ENCODE peak calls at places on chromosomes 12 and 14, in ten cellular contexts. C is GM12878, P is body of pancreas, G is transverse colon, U is heart left ventricle, Z is prostate gland, D is IMR-90, L is esophagus muscularis mucosa, R is testis, X is ovary. M is an unnamed sample.
A peak's percentile ranks its signal among the peaks of the same experiment; 100 is the strongest.

GRCh38 chr12:112163056-112163455 is 37.7 kb downstream of the TRAFD1 start:
- DNase-seq in X (no peak), D (no peak), C (no peak), U (no peak), Z (no peak), R (no peak), G (no peak), P (no peak), L (no peak), M (no peak)

GRCh38 chr12:109188108-109188712 is 71.8 kb downstream of the ACACB start:
- DNase-seq in R (no peak), Z (no peak), C (no peak), U (no peak), G (no peak), P (no peak), X (no peak), L (no peak), D (no peak), M (no peak)

GRCh38 chr14:38207830-38208815 is at the start of gene SSTR1:
- DNase-seq in D (no peak), L (no peak), G (peak; percentile 89), P (peak; percentile 93), C (no peak), R (peak; percentile 13), X (no peak), Z (no peak), U (no peak), M (no peak)

GRCh38 chr14:37870170-37870569 is 274.7 kb downstream of the TTC6 start:
- DNase-seq in P (no peak), U (no peak), L (no peak), C (no peak), X (no peak), Z (no peak), D (no peak), G (no peak), R (no peak), M (no peak)

GRCh38 chr14:39500253-39500652 is 68.0 kb upstream of the FBXO33 start:
- DNase-seq in R (no peak), G (no peak), Z (no peak), U (no peak), P (no peak), L (no peak), X (no peak), C (no peak), D (no peak), M (no peak)

GRCh38 chr14:90599748-90600507 is 203.1 kb downstream of the CALM1 start:
- DNase-seq in Z (peak; percentile 26), U (no peak), L (no peak), R (peak; percentile 57), C (no peak), G (no peak), D (peak; percentile 46), X (no peak), P (no peak), M (no peak)

GRCh38 chr12:114631242-114631641 is 52.7 kb downstream of the TBX3 start:
- DNase-seq in R (no peak), C (no peak), L (no peak), Z (no peak), P (no peak), U (no peak), D (no peak), G (no peak), X (no peak), M (no peak)

GRCh38 chr14:73744175-73744867 is 30.1 kb upstream of the PNMA1 start:
- DNase-seq in D (no peak), R (no peak), P (no peak), X (no peak), Z (no peak), G (peak; percentile 44), C (no peak), L (no peak), U (no peak), M (no peak)

GRCh38 chr14:64061706-64062105 is 208.9 kb downstream of the SYNE2 start:
- DNase-seq in X (no peak), G (no peak), L (no peak), R (no peak), C (no peak), Z (no peak), U (no peak), D (no peak), P (no peak), M (no peak)

GRCh38 chr12:106342397-106343212 is 14.9 kb upstream of the POLR3B start:
- DNase-seq in X (peak; percentile 90), L (no peak), U (peak; percentile 89), C (no peak), P (peak; percentile 64), R (peak; percentile 91), G (peak; percentile 54), D (peak; percentile 75), Z (peak; percentile 56), M (peak; percentile 87)

GRCh38 chr12:16189849-16190248 is 87.6 kb downstream of the SLC15A5 start:
- DNase-seq in U (no peak), L (no peak), D (peak; percentile 28), X (no peak), R (no peak), G (no peak), Z (no peak), P (no peak), C (no peak), M (no peak)

GRCh38 chr14:94685166-94685581 is 73.0 kb downstream of the SERPINA3 start:
- DNase-seq in Z (no peak), D (no peak), R (no peak), C (no peak), U (no peak), X (no peak), L (no peak), G (no peak), P (no peak), M (no peak)

GRCh38 chr12:115660211-115660805 is 617.2 kb downstream of the MED13L start:
- DNase-seq in D (no peak), U (peak; percentile 39), R (peak; percentile 30), Z (no peak), X (no peak), L (no peak), P (no peak), C (no peak), G (peak; percentile 71), M (no peak)

GRCh38 chr12:52721838-52722470 is 18.6 kb upstream of the KRT77 start:
- DNase-seq in L (no peak), P (no peak), R (no peak), U (no peak), D (no peak), C (no peak), Z (no peak), X (no peak), G (no peak), M (no peak)

GRCh38 chr12:3537916-3538690 is 47.1 kb downstream of the PRMT8 start:
- DNase-seq in L (peak; percentile 86), G (no peak), C (no peak), Z (no peak), P (no peak), D (no peak), R (no peak), U (no peak), X (no peak), M (no peak)

GRCh38 chr12:20040844-20041243 is 327.5 kb upstream of the PDE3A start:
- DNase-seq in U (peak; percentile 66), X (no peak), P (peak; percentile 10), R (no peak), C (no peak), D (no peak), G (no peak), Z (no peak), L (no peak), M (no peak)

GRCh38 chr14:35046751-35047536 is 872 bp downstream of the FAM177A1 start:
- DNase-seq in Z (peak; percentile 51), D (peak; percentile 4), L (peak; percentile 92), C (no peak), U (no peak), G (peak; percentile 77), X (no peak), R (peak; percentile 56), P (peak; percentile 61), M (no peak)

GRCh38 chr14:93971635-93972027 is 4.7 kb downstream of the ASB2 start:
- DNase-seq in R (no peak), C (no peak), G (no peak), X (no peak), D (no peak), Z (no peak), P (no peak), U (no peak), L (no peak), M (no peak)

GRCh38 chr12:13079440-13079906 is 24.0 kb downstream of the GSG1 start:
- DNase-seq in X (no peak), P (no peak), L (no peak), D (no peak), G (no peak), U (no peak), R (no peak), Z (no peak), C (no peak), M (no peak)

GRCh38 chr14:20387577-20387976 is 25.7 kb downstream of the TEP1 start:
- DNase-seq in Z (no peak), D (no peak), R (no peak), C (no peak), P (no peak), U (no peak), X (no peak), L (no peak), G (no peak), M (no peak)
- H3K36me3 ChIP-seq in Z (peaks cover 57% of the 10 kb centered on the region), D (peaks cover 69% of the 10 kb centered on the region), R (no peaks in the 10 kb centered on the region), C (peaks cover 31% of the 10 kb centered on the region), P (peaks cover 5% of the 10 kb centered on the region), U (peaks cover 68% of the 10 kb centered on the region), X (peaks cover 4% of the 10 kb centered on the region), L (peaks cover 98% of the 10 kb centered on the region), G (no peaks in the 10 kb centered on the region), M (no peaks in the 10 kb centered on the region)

GRCh38 chr12:10364839-10365681 is 24.8 kb downstream of the KLRK1 start:
- DNase-seq in R (peak; percentile 79), G (peak; percentile 71), D (peak; percentile 84), X (peak; percentile 76), U (peak; percentile 73), P (peak; percentile 79), C (peak; percentile 53), L (no peak), Z (peak; percentile 72), M (peak; percentile 61)
- TF ChIP-seq POLR2A in R (no peak), G (peak; percentile 17), D (no peak), X (peak; percentile 7), U (no peak), P (no peak), C (no peak), L (no peak), Z (no peak), M (no peak)

DNA sequence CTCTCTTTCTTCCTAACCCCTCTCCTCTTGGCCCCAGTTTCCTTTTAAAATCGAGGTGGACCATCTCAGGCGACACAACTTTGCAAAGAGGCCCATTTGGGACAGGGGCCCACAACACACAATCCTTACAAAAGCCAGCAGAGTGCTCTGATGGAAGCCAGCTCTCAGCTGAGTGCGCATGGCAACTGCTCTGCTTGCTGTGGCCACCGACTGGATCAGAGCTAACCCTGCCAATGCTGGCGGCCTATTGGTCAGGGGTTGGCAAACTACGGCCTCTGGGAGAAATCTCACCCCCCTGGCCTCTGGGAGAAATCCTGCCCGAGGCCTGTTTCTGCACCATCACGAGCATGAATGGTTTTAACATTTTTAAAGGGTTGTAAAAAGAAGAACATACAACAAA is 55.0 kb downstream of the AMN start:
- DNase-seq in P (no peak), C (no peak), Z (peak; percentile 34), U (no peak), X (no peak), R (no peak), L (no peak), D (no peak), G (no peak), M (no peak)
- H3K36me3 ChIP-seq in P (peaks cover 14% of the 10 kb centered on the region), C (peaks cover 19% of the 10 kb centered on the region), Z (peaks cover 15% of the 10 kb centered on the region), U (peaks cover 54% of the 10 kb centered on the region), X (no peaks in the 10 kb centered on the region), R (no peaks in the 10 kb centered on the region), L (peaks cover 96% of the 10 kb centered on the region), D (peaks cover 60% of the 10 kb centered on the region), G (no peaks in the 10 kb centered on the region), M (no peaks in the 10 kb centered on the region)

GRCh38 chr12:178715-179109 is 35.2 kb downstream of the SLC6A12 start:
- DNase-seq in C (no peak), L (no peak), D (no peak), G (no peak), X (no peak), U (peak; percentile 17), P (no peak), Z (no peak), R (no peak), M (no peak)
- TF ChIP-seq POLR2A in C (no peak), L (no peak), D (no peak), G (no peak), X (no peak), U (no peak), P (no peak), Z (no peak), R (no peak), M (no peak)